ENCODE peak calls at places on chromosome 1, in six cellular contexts. V, G, O, Z, Q and N are unnamed samples.

GRCh38 chr1:212984522-212985291 is 31.0 kb downstream of the ANGEL2 start:
- DNase-seq in V (no peak), G (no peak), O (no peak), Z (no peak), Q (no peak), N (no peak)

GRCh38 chr1:155253797-155254196 is 1.5 kb downstream of the ENTREP3 start:
- DNase-seq in V (no peak), G (no peak), O (no peak), Z (peak), Q (no peak), N (peak)

GRCh38 chr1:211729238-211729637 is 53.8 kb upstream of the NEK2 start:
- DNase-seq in V (no peak), G (no peak), O (no peak), Z (no peak), Q (no peak), N (no peak)

GRCh38 chr1:83905315-83905907 is 93.5 kb downstream of the TTLL7 start:
- DNase-seq in V (no peak), G (no peak), O (no peak), Z (peak), Q (peak), N (no peak)

GRCh38 chr1:181704556-181704955 is 221.2 kb downstream of the CACNA1E start:
- DNase-seq in V (no peak), G (no peak), O (no peak), Z (peak), Q (no peak), N (peak)

GRCh38 chr1:172177849-172178248 is 242.6 kb upstream of the C1orf105 start:
- DNase-seq in V (no peak), G (no peak), O (no peak), Z (no peak), Q (no peak), N (no peak)

GRCh38 chr1:29513357-29513756 is 277.0 kb downstream of the PTPRU start:
- DNase-seq in V (peak), G (peak), O (peak), Z (peak), Q (no peak), N (no peak)

GRCh38 chr1:202694354-202694753 is 15.9 kb downstream of the SYT2 start:
- DNase-seq in V (no peak), G (no peak), O (no peak), Z (no peak), Q (no peak), N (no peak)

GRCh38 chr1:153355445-153356071 is 2.1 kb upstream of the S100A9 start:
- DNase-seq in V (no peak), G (no peak), O (peak), Z (peak), Q (peak), N (no peak)

GRCh38 chr1:156295391-156295947 is at the start of gene GLMP:
- DNase-seq in V (peak), G (peak), O (peak), Z (peak), Q (peak), N (peak)

GRCh38 chr1:178530037-178530402 is 17.1 kb downstream of the TEX35 start:
- DNase-seq in V (no peak), G (no peak), O (no peak), Z (peak), Q (peak), N (no peak)

GRCh38 chr1:96971849-96972602 is 250.4 kb downstream of the PTBP2 start:
- DNase-seq in V (no peak), G (no peak), O (no peak), Z (no peak), Q (no peak), N (no peak)

GRCh38 chr1:162878000-162878596 is 17.1 kb upstream of the CCDC190 start:
- DNase-seq in V (peak), G (peak), O (peak), Z (peak), Q (peak), N (no peak)

GRCh38 chr1:110057963-110058518 is 12.4 kb downstream of the ALX3 start:
- DNase-seq in V (no peak), G (no peak), O (no peak), Z (no peak), Q (no peak), N (no peak)

GRCh38 chr1:156813750-156814570 is 2.7 kb downstream of the SH2D2A start:
- DNase-seq in V (peak), G (peak), O (peak), Z (peak), Q (peak), N (peak)

GRCh38 chr1:90135306-90135705 is 140.4 kb downstream of the ZNF326 start:
- DNase-seq in V (no peak), G (no peak), O (no peak), Z (no peak), Q (no peak), N (no peak)

GRCh38 chr1:245879091-245879490 is 628.0 kb downstream of the SMYD3 start:
- DNase-seq in V (no peak), G (no peak), O (no peak), Z (no peak), Q (no peak), N (no peak)

GRCh38 chr1:45846931-45847330 is 43.5 kb downstream of the MAST2 start:
- DNase-seq in V (no peak), G (no peak), O (no peak), Z (no peak), Q (peak), N (no peak)

GRCh38 chr1:30302808-30303310 is 420.5 kb downstream of the MATN1 start:
- DNase-seq in V (no peak), G (no peak), O (no peak), Z (no peak), Q (no peak), N (no peak)

GRCh38 chr1:100510441-100510840 is 27.5 kb upstream of the GPR88 start:
- DNase-seq in V (no peak), G (no peak), O (no peak), Z (no peak), Q (no peak), N (no peak)